ENCODE peak calls at places on chromosome X, in six cellular contexts. L is stomach, K is OCI-LY7, R is uterus, D is BE2C, Z is mammary epithelial cell. H is an unnamed sample.

GRCh38 chrX:85031505-85031904 is 27.8 kb downstream of the APOOL start:
- DNase-seq in L (no peak), K (no peak), R (no peak), D (no peak), Z (no peak), H (no peak)

GRCh38 chrX:23656684-23657083 is 10.6 kb upstream of the PRDX4 start:
- DNase-seq in L (no peak), K (no peak), R (no peak), D (no peak), Z (no peak), H (no peak)

GRCh38 chrX:70331161-70331560 is 41.3 kb downstream of the KIF4A start:
- DNase-seq in L (no peak), K (no peak), R (no peak), D (no peak), Z (no peak), H (no peak)

GRCh38 chrX:129769467-129770154 is 10.1 kb upstream of the SASH3 start:
- DNase-seq in L (no peak), K (peak; percentile 96), R (no peak), D (no peak), Z (no peak), H (no peak)

GRCh38 chrX:120585702-120586101 is 18.2 kb upstream of the MCTS1 start:
- DNase-seq in L (no peak), K (no peak), R (no peak), D (no peak), Z (no peak), H (no peak)

GRCh38 chrX:16137416-16138107 is 14.2 kb downstream of the GRPR start:
- DNase-seq in L (no peak), K (peak; percentile 31), R (no peak), D (no peak), Z (no peak), H (no peak)

GRCh38 chrX:69179380-69179911 is 14.2 kb upstream of the PJA1 start:
- DNase-seq in L (no peak), K (no peak), R (peak; percentile 67), D (peak; percentile 62), Z (no peak), H (no peak)

GRCh38 chrX:115372026-115372610 is 82.6 kb downstream of the LUZP4 start:
- DNase-seq in L (no peak), K (no peak), R (no peak), D (no peak), Z (peak; percentile 44), H (no peak)

GRCh38 chrX:54484666-54485065 is 11.4 kb downstream of the FGD1 start:
- DNase-seq in L (no peak), K (no peak), R (no peak), D (peak; percentile 25), Z (no peak), H (peak; percentile 73)

GRCh38 chrX:71623714-71624113 is 5.4 kb upstream of the CXCR3 start:
- DNase-seq in L (no peak), K (no peak), R (no peak), D (no peak), Z (no peak), H (no peak)

GRCh38 chrX:67922950-67923349 is 379.1 kb downstream of the AR start:
- DNase-seq in L (no peak), K (no peak), R (no peak), D (no peak), Z (no peak), H (no peak)

GRCh38 chrX:95885074-95885473 is 799.6 kb upstream of the DIAPH2 start:
- DNase-seq in L (no peak), K (no peak), R (no peak), D (no peak), Z (peak; percentile 5), H (no peak)

GRCh38 chrX:38987135-38987780 is 186.0 kb downstream of the MID1IP1 start:
- DNase-seq in L (no peak), K (no peak), R (no peak), D (peak; percentile 53), Z (no peak), H (no peak)

GRCh38 chrX:103879339-103879738 is 47.3 kb upstream of the RAB9B start:
- DNase-seq in L (no peak), K (no peak), R (no peak), D (no peak), Z (peak; percentile 51), H (no peak)

GRCh38 chrX:145817666-145818521 is at the start of gene SLITRK2:
- DNase-seq in L (no peak), K (no peak), R (no peak), D (no peak), Z (no peak), H (peak; percentile 36)

GRCh38 chrX:118603981-118604380 is 108.4 kb downstream of the DOCK11 start:
- DNase-seq in L (peak; percentile 36), K (peak; percentile 43), R (peak; percentile 42), D (peak; percentile 52), Z (peak; percentile 39), H (peak; percentile 52)

GRCh38 chrX:31909850-31910547 is 838.2 kb upstream of the FTHL17 start:
- DNase-seq in L (no peak), K (no peak), R (no peak), D (no peak), Z (no peak), H (no peak)

GRCh38 chrX:108270739-108271396 is 167.4 kb downstream of the COL4A6 start:
- DNase-seq in L (no peak), K (no peak), R (peak; percentile 58), D (no peak), Z (peak; percentile 46), H (no peak)

GRCh38 chrX:135388841-135389240 is 32.9 kb upstream of the SMIM10L2A start:
- DNase-seq in L (no peak), K (no peak), R (no peak), D (no peak), Z (no peak), H (no peak)

GRCh38 chrX:45006002-45006800 is 133.2 kb downstream of the KDM6A start:
- DNase-seq in L (no peak), K (no peak), R (no peak), D (no peak), Z (peak; percentile 50), H (no peak)

GRCh38 chrX:49230500-49231232 is 2.5 kb downstream of the CACNA1F start:
- DNase-seq in L (peak; percentile 79), K (no peak), R (peak; percentile 30), D (no peak), Z (no peak), H (peak; percentile 90)

GRCh38 chrX:120536056-120536455 is 24.7 kb downstream of the CUL4B start:
- DNase-seq in L (no peak), K (peak; percentile 67), R (no peak), D (no peak), Z (no peak), H (no peak)

GRCh38 chrX:71017396-71017939 is 50.7 kb downstream of the SNX12 start:
- DNase-seq in L (no peak), K (no peak), R (no peak), D (no peak), Z (peak; percentile 30), H (no peak)

GRCh38 chrX:6852121-6852520 is 295.4 kb upstream of the STS start:
- DNase-seq in L (no peak), K (no peak), R (no peak), D (no peak), Z (no peak), H (no peak)

GRCh38 chrX:78923198-78924015 is 21.8 kb upstream of the P2RY10 start:
- DNase-seq in L (no peak), K (no peak), R (no peak), D (no peak), Z (no peak), H (no peak)
- H3K9me3 ChIP-seq in L (no peaks in the 10 kb centered on the region), K (no peaks in the 10 kb centered on the region), R (no peaks in the 10 kb centered on the region), D (no peaks in the 10 kb centered on the region), Z (peaks cover 5% of the 10 kb centered on the region), H (no peaks in the 10 kb centered on the region)

GRCh38 chrX:19800821-19801220 is 86.6 kb downstream of the SH3KBP1 start:
- DNase-seq in L (no peak), K (peak; percentile 29), R (no peak), D (no peak), Z (no peak), H (no peak)

GRCh38 chrX:19795289-19795688 is 92.1 kb downstream of the SH3KBP1 start:
- DNase-seq in L (no peak), K (no peak), R (no peak), D (no peak), Z (no peak), H (no peak)

GRCh38 chrX:19798423-19798822 is 89.0 kb downstream of the SH3KBP1 start:
- DNase-seq in L (no peak), K (no peak), R (no peak), D (no peak), Z (peak; percentile 9), H (no peak)

GRCh38 chrX:19804168-19804567 is 83.2 kb downstream of the SH3KBP1 start:
- DNase-seq in L (no peak), K (no peak), R (no peak), D (no peak), Z (no peak), H (no peak)

GRCh38 chrX:19799319-19800182 is 87.8 kb downstream of the SH3KBP1 start:
- DNase-seq in L (no peak), K (peak; percentile 61), R (no peak), D (no peak), Z (no peak), H (peak; percentile 24)
- H3K4me3 ChIP-seq in L (no peak overlapping the region), K (peak overlapping the region; percentile 59), R (no peak overlapping the region), D (no peak overlapping the region), Z (no peak overlapping the region), H (peak overlapping the region; percentile 15)

DNA sequence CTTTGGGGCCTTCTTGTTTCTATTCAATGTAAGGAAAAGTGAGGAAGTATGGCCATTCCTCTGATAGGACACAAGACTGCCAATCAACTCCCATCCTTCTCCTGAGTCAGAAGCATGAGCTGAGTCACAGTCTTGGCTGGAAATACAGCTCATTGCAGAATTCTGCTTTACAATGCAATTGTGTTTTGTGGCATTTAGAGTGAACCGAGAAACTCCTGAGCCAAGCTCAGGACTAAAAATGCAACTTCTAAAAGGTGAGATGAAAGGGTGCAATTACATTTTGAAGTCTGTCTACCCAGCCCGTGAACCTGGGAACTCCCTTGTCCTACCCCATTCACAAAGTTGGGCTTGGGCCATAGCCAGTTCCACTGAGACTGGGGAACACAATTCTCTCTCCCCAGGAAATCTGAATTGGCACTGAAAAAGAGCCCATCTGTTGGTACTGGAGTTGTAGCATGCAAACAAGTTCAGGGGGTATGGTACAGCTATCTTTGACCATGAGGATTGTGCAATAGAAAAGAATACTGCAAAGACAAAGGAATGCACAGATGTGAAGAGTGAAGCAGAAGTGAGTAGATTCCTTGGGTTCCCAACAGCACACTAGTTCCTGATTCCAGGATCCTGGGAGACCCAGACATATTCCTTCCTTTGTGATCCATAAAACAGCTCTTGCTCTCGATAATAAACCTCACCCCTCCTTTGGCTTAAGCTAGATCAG is 43.1 kb upstream of the CTAG2 start:
- DNase-seq in L (no peak), K (no peak), R (peak; percentile 22), D (no peak), Z (peak; percentile 70), H (no peak)
- H3K9me3 ChIP-seq in L (no peaks in the 10 kb centered on the region), K (no peaks in the 10 kb centered on the region), R (no peaks in the 10 kb centered on the region), D (no peaks in the 10 kb centered on the region), Z (no peaks in the 10 kb centered on the region), H (no peaks in the 10 kb centered on the region)

DNA sequence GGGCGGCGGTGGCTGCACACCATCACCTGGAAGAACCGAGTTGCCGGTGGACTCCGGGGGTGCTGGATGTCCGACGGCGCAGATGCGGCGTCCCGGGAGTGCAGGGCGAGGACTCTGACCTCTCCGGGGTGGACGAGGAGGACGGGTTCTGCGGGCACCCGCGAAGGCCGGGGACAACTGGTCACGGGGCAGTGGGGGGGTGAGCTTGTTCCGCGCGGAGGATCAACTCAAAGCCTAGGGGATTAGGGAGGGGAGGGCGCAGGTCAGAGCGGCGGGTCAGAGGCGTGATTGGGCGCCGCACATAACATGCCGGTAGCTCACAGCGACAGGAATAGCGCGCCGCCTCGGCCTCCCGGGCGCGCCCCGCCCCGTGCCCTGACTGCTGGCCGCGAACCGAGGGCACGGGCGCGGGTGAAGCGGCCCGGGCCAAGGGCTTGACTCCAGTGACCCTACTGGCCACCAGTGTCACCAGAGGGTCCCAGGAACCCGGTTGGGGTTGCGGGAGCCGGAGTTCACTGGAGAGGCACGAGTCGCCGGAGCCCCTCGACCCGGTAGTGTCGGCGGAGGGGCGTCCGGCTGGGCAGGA is at the start of gene KLHL34:
- DNase-seq in L (no peak), K (no peak), R (no peak), D (no peak), Z (no peak), H (peak; percentile 24)
- H3K4me3 ChIP-seq in L (peak within 1 kb of the TSS; percentile 31), K (no peak within 1 kb of the TSS), R (no peak within 1 kb of the TSS), D (no peak within 1 kb of the TSS), Z (no peak within 1 kb of the TSS), H (peak within 1 kb of the TSS; percentile 9)

H was measured in right cardiac atrium.